ENCODE peak calls at places on chromosomes 16 and 17, in seven cellular contexts. W, A, Y, K, D, L and G are unnamed samples.
A peak's percentile ranks its signal among the peaks of the same experiment; 100 is the strongest.

GRCh38 chr17:7988750-7989178 is 13.7 kb upstream of the GUCY2D start:
- DNase-seq in L (peak; percentile 75), K (peak; percentile 91), A (peak; percentile 66), Y (peak; percentile 85), W (peak; percentile 91), D (no peak), G (peak; percentile 84)

GRCh38 chr17:44898768-44899073 is 524 bp downstream of the EFTUD2 start:
- DNase-seq in L (no peak), A (no peak), Y (peak; percentile 20), K (peak; percentile 77), D (no peak), W (peak; percentile 52), G (no peak)

GRCh38 chr17:73650147-73650546 is 5.9 kb upstream of the SDK2 start:
- DNase-seq in Y (no peak), A (no peak), W (peak; percentile 42), D (no peak), K (no peak), L (no peak), G (no peak)

GRCh38 chr17:76738468-76738850 is 540 bp downstream of the MFSD11 start:
- DNase-seq in K (peak; percentile 40), L (no peak), W (peak; percentile 46), D (no peak), A (no peak), Y (no peak), G (no peak)

GRCh38 chr17:39462644-39463375 is 1.5 kb downstream of the CDK12 start:
- DNase-seq in W (peak; percentile 18), L (peak; percentile 11), Y (no peak), K (peak; percentile 34), A (no peak), D (no peak), G (no peak)

GRCh38 chr17:50522766-50523165 is 9.8 kb upstream of the EPN3 start:
- DNase-seq in L (no peak), A (no peak), Y (no peak), K (no peak), W (no peak), D (no peak), G (no peak)

GRCh38 chr16:16966439-16966838 is 504.3 kb downstream of the XYLT1 start:
- DNase-seq in D (no peak), W (no peak), L (no peak), A (no peak), K (no peak), Y (no peak), G (no peak)

GRCh38 chr16:73058221-73058615 is 10.3 kb upstream of the ZFHX3 start:
- DNase-seq in L (peak; percentile 50), D (no peak), K (peak; percentile 66), W (no peak), Y (no peak), A (peak; percentile 25), G (no peak)

GRCh38 chr16:67146523-67147357 is 4.1 kb downstream of the B3GNT9 start:
- DNase-seq in D (no peak), K (peak; percentile 37), W (no peak), A (no peak), Y (no peak), L (no peak), G (no peak)

GRCh38 chr17:81558115-81558468 is 5.9 kb upstream of the FAAP100 start:
- DNase-seq in D (no peak), W (no peak), L (no peak), Y (no peak), K (no peak), A (no peak), G (no peak)

GRCh38 chr17:56602292-56603130 is 9.0 kb downstream of the NOG start:
- DNase-seq in L (no peak), A (peak; percentile 10), W (no peak), K (no peak), D (no peak), Y (no peak), G (no peak)

GRCh38 chr16:1656808-1657617 is 21.1 kb upstream of the JPT2 start:
- DNase-seq in W (no peak), L (no peak), K (no peak), Y (no peak), D (no peak), A (no peak), G (no peak)

GRCh38 chr17:28071891-28072606 is 29.6 kb downstream of the NLK start:
- DNase-seq in W (peak; percentile 39), L (no peak), D (no peak), A (no peak), K (no peak), Y (no peak), G (peak; percentile 45)

GRCh38 chr16:75238132-75238852 is 13.1 kb downstream of the BCAR1 start:
- DNase-seq in L (peak; percentile 92), D (no peak), W (peak; percentile 92), Y (peak; percentile 81), K (no peak), A (no peak), G (peak; percentile 93)

GRCh38 chr17:40651939-40652338 is 4.3 kb upstream of the SMARCE1 start:
- DNase-seq in K (no peak), L (no peak), Y (no peak), A (no peak), W (no peak), D (no peak), G (no peak)

GRCh38 chr17:81076097-81076754 is 41.3 kb downstream of the BAIAP2 start:
- DNase-seq in A (no peak), K (no peak), D (no peak), Y (no peak), L (no peak), W (no peak), G (no peak)

GRCh38 chr17:40542562-40543411 is 22.5 kb downstream of the CCR7 start:
- DNase-seq in L (peak; percentile 89), A (peak; percentile 76), K (peak; percentile 76), D (no peak), W (peak; percentile 100), Y (peak; percentile 98), G (peak; percentile 98)